ENCODE peak calls at places on chromosome 14, in nine cellular contexts. One of them, this sample, is unnamed.

GRCh38 chr14:57066463-57066862 is 202.2 kb downstream of the EXOC5 start:
- DNase-seq in tibial artery: no peak
- DNase-seq in breast epithelium: no peak
- DNase-seq in lower lobe of right lung: no peak
- DNase-seq in suprapubic skin: no peak
- DNase-seq in heart right ventricle: no peak
- DNase-seq in tibial nerve: no peak
- DNase-seq in hepatocyte: no peak
- DNase-seq in spleen: no peak
- DNase-seq in this sample: no peak

GRCh38 chr14:102408729-102409128 is 46.0 kb downstream of the TECPR2 start:
- DNase-seq in lower lobe of right lung: no peak
- DNase-seq in tibial nerve: no peak
- DNase-seq in heart right ventricle: no peak
- DNase-seq in breast epithelium: no peak
- DNase-seq in spleen: no peak
- DNase-seq in tibial artery: no peak
- DNase-seq in hepatocyte: no peak
- DNase-seq in suprapubic skin: no peak
- DNase-seq in this sample: no peak

GRCh38 chr14:29144598-29144997 is 378.0 kb downstream of the FOXG1 start:
- DNase-seq in lower lobe of right lung: no peak
- DNase-seq in suprapubic skin: no peak
- DNase-seq in spleen: no peak
- DNase-seq in breast epithelium: no peak
- DNase-seq in tibial nerve: peak; percentile 18
- DNase-seq in heart right ventricle: no peak
- DNase-seq in hepatocyte: no peak
- DNase-seq in tibial artery: no peak
- DNase-seq in this sample: no peak

GRCh38 chr14:102594514-102595175 is 2.2 kb downstream of the RCOR1 start:
- DNase-seq in hepatocyte: peak; percentile 80
- DNase-seq in breast epithelium: peak; percentile 61
- DNase-seq in heart right ventricle: peak; percentile 29
- DNase-seq in tibial artery: peak; percentile 74
- DNase-seq in suprapubic skin: peak; percentile 81
- DNase-seq in tibial nerve: peak; percentile 77
- DNase-seq in spleen: peak; percentile 87
- DNase-seq in lower lobe of right lung: peak; percentile 77
- DNase-seq in this sample: peak; percentile 40

GRCh38 chr14:74562515-74563232 is 49.4 kb downstream of the LTBP2 start:
- DNase-seq in heart right ventricle: no peak
- DNase-seq in tibial artery: no peak
- DNase-seq in tibial nerve: no peak
- DNase-seq in hepatocyte: no peak
- DNase-seq in spleen: peak; percentile 8
- DNase-seq in suprapubic skin: no peak
- DNase-seq in breast epithelium: no peak
- DNase-seq in lower lobe of right lung: no peak
- DNase-seq in this sample: no peak

GRCh38 chr14:102450206-102451063 is 59.1 kb downstream of the ANKRD9 start:
- DNase-seq in suprapubic skin: peak; percentile 32
- DNase-seq in tibial nerve: no peak
- DNase-seq in tibial artery: no peak
- DNase-seq in hepatocyte: no peak
- DNase-seq in breast epithelium: no peak
- DNase-seq in heart right ventricle: no peak
- DNase-seq in spleen: no peak
- DNase-seq in lower lobe of right lung: no peak
- DNase-seq in this sample: no peak

GRCh38 chr14:72699852-72700257 is 194.0 kb downstream of the DPF3 start:
- DNase-seq in breast epithelium: no peak
- DNase-seq in spleen: no peak
- DNase-seq in lower lobe of right lung: peak; percentile 63
- DNase-seq in heart right ventricle: no peak
- DNase-seq in tibial artery: peak; percentile 66
- DNase-seq in hepatocyte: no peak
- DNase-seq in suprapubic skin: no peak
- DNase-seq in tibial nerve: peak; percentile 24
- DNase-seq in this sample: no peak

GRCh38 chr14:34237098-34237497 is 224.9 kb downstream of the SPTSSA start:
- DNase-seq in suprapubic skin: no peak
- DNase-seq in tibial artery: no peak
- DNase-seq in hepatocyte: no peak
- DNase-seq in spleen: no peak
- DNase-seq in breast epithelium: no peak
- DNase-seq in tibial nerve: no peak
- DNase-seq in lower lobe of right lung: no peak
- DNase-seq in heart right ventricle: no peak
- DNase-seq in this sample: no peak

GRCh38 chr14:99915305-99916090 is 122.3 kb downstream of the EML1 start:
- DNase-seq in tibial nerve: no peak
- DNase-seq in heart right ventricle: no peak
- DNase-seq in breast epithelium: no peak
- DNase-seq in suprapubic skin: no peak
- DNase-seq in hepatocyte: no peak
- DNase-seq in lower lobe of right lung: no peak
- DNase-seq in tibial artery: no peak
- DNase-seq in spleen: no peak
- DNase-seq in this sample: no peak

GRCh38 chr14:104108570-104109060 is 23.1 kb downstream of the ASPG start:
- DNase-seq in suprapubic skin: peak; percentile 68
- DNase-seq in heart right ventricle: no peak
- DNase-seq in spleen: no peak
- DNase-seq in lower lobe of right lung: no peak
- DNase-seq in breast epithelium: peak; percentile 52
- DNase-seq in tibial nerve: no peak
- DNase-seq in hepatocyte: no peak
- DNase-seq in tibial artery: no peak
- DNase-seq in this sample: no peak

GRCh38 chr14:30681752-30682355 is 59.7 kb downstream of the SCFD1 start:
- DNase-seq in suprapubic skin: no peak
- DNase-seq in heart right ventricle: no peak
- DNase-seq in spleen: no peak
- DNase-seq in breast epithelium: no peak
- DNase-seq in tibial artery: no peak
- DNase-seq in hepatocyte: peak; percentile 12
- DNase-seq in lower lobe of right lung: no peak
- DNase-seq in tibial nerve: no peak
- DNase-seq in this sample: no peak

GRCh38 chr14:90505531-90505930 is 108.7 kb downstream of the CALM1 start:
- DNase-seq in hepatocyte: no peak
- DNase-seq in lower lobe of right lung: no peak
- DNase-seq in tibial nerve: no peak
- DNase-seq in heart right ventricle: no peak
- DNase-seq in spleen: peak; percentile 46
- DNase-seq in tibial artery: no peak
- DNase-seq in breast epithelium: no peak
- DNase-seq in suprapubic skin: no peak
- DNase-seq in this sample: no peak

GRCh38 chr14:91228112-91229004 is 16.1 kb downstream of the GPR68 start:
- DNase-seq in suprapubic skin: no peak
- DNase-seq in tibial artery: no peak
- DNase-seq in hepatocyte: no peak
- DNase-seq in spleen: peak; percentile 84
- DNase-seq in lower lobe of right lung: no peak
- DNase-seq in breast epithelium: no peak
- DNase-seq in tibial nerve: no peak
- DNase-seq in heart right ventricle: no peak
- DNase-seq in this sample: no peak

DNA sequence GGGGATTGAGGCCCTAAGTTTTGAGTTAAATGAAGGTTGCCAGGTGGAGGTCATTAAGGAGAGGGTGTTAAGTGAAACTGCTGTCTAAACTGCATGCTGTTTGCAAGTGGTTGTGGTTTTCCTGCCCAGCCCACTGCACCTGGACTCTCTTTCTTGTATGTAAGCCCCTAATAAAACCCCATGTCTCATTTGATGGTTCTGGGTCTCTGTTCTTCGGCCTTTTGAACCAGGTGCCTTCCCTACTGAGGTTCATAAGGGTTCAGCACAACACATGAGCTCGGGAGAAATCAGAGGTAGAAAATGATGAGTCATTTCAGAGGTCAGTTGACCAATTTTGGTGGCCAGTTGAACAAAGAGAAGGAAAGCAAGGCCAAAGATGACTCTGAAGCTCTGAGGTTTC is 382.5 kb downstream of the RPS29 start:
- DNase-seq in heart right ventricle: no peak
- DNase-seq in hepatocyte: no peak
- DNase-seq in lower lobe of right lung: no peak
- DNase-seq in suprapubic skin: no peak
- DNase-seq in spleen: no peak
- DNase-seq in tibial nerve: no peak
- DNase-seq in tibial artery: no peak
- DNase-seq in breast epithelium: no peak
- DNase-seq in this sample: no peak
- TF ChIP-seq CTCF in heart right ventricle: no peak
- TF ChIP-seq CTCF in hepatocyte: no peak
- TF ChIP-seq CTCF in lower lobe of right lung: no peak
- TF ChIP-seq CTCF in suprapubic skin: no peak
- TF ChIP-seq CTCF in spleen: no peak
- TF ChIP-seq CTCF in tibial nerve: no peak
- TF ChIP-seq CTCF in tibial artery: no peak
- TF ChIP-seq CTCF in breast epithelium: no peak
- TF ChIP-seq CTCF in this sample: no peak

GRCh38 chr14:39393289-39393688 is 38.9 kb downstream of the FBXO33 start:
- DNase-seq in hepatocyte: no peak
- DNase-seq in suprapubic skin: no peak
- DNase-seq in lower lobe of right lung: no peak
- DNase-seq in spleen: no peak
- DNase-seq in tibial artery: no peak
- DNase-seq in heart right ventricle: no peak
- DNase-seq in tibial nerve: no peak
- DNase-seq in breast epithelium: no peak
- DNase-seq in this sample: no peak

GRCh38 chr14:39396448-39396847 is 35.8 kb downstream of the FBXO33 start:
- DNase-seq in suprapubic skin: no peak
- DNase-seq in breast epithelium: no peak
- DNase-seq in spleen: no peak
- DNase-seq in tibial nerve: no peak
- DNase-seq in lower lobe of right lung: no peak
- DNase-seq in heart right ventricle: no peak
- DNase-seq in hepatocyte: no peak
- DNase-seq in tibial artery: no peak
- DNase-seq in this sample: no peak

GRCh38 chr14:39395555-39396254 is 36.5 kb downstream of the FBXO33 start:
- DNase-seq in suprapubic skin: no peak
- DNase-seq in lower lobe of right lung: no peak
- DNase-seq in heart right ventricle: no peak
- DNase-seq in spleen: no peak
- DNase-seq in tibial artery: no peak
- DNase-seq in breast epithelium: no peak
- DNase-seq in tibial nerve: no peak
- DNase-seq in hepatocyte: no peak
- DNase-seq in this sample: no peak

GRCh38 chr14:39398382-39398781 is 33.9 kb downstream of the FBXO33 start:
- DNase-seq in tibial nerve: no peak
- DNase-seq in breast epithelium: no peak
- DNase-seq in spleen: no peak
- DNase-seq in lower lobe of right lung: no peak
- DNase-seq in suprapubic skin: no peak
- DNase-seq in heart right ventricle: no peak
- DNase-seq in hepatocyte: no peak
- DNase-seq in tibial artery: no peak
- DNase-seq in this sample: no peak
- H3K27ac ChIP-seq in tibial nerve: no peak overlapping the region
- H3K27ac ChIP-seq in breast epithelium: no peak overlapping the region
- H3K27ac ChIP-seq in spleen: no peak overlapping the region
- H3K27ac ChIP-seq in lower lobe of right lung: no peak overlapping the region
- H3K27ac ChIP-seq in suprapubic skin: no peak overlapping the region
- H3K27ac ChIP-seq in heart right ventricle: no peak overlapping the region
- H3K27ac ChIP-seq in hepatocyte: no peak overlapping the region
- H3K27ac ChIP-seq in tibial artery: no peak overlapping the region
- H3K27ac ChIP-seq in this sample: no peak overlapping the region

GRCh38 chr14:106826833-106827369 is 1300.5 kb downstream of the TMEM121 start:
- DNase-seq in spleen: no peak
- DNase-seq in breast epithelium: no peak
- DNase-seq in tibial nerve: no peak
- DNase-seq in lower lobe of right lung: no peak
- DNase-seq in tibial artery: no peak
- DNase-seq in suprapubic skin: no peak
- DNase-seq in heart right ventricle: no peak
- DNase-seq in hepatocyte: no peak
- DNase-seq in this sample: no peak

DNA sequence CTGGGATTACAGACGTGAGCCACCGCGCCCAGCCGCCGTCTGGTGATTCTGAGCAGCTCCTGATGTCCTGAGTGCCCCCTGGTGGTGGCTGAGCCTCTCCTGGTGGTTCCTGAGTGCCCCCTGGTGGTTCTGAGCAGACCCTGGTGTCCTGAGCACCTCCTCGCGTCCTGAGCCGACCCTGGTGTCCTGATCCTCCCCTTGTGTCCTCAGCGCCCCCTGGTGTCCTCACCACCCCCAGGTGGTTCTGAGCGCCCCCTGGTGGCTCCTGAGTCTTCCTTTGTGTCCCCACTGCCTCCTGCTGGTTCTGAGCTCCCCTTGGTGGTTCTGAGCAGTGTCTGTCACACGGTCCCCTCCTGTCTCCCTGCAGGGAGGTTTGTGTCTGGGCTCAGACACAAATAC is 1304.9 kb downstream of the TMEM121 start:
- DNase-seq in hepatocyte: no peak
- DNase-seq in tibial artery: no peak
- DNase-seq in lower lobe of right lung: peak; percentile 65
- DNase-seq in spleen: peak; percentile 81
- DNase-seq in suprapubic skin: no peak
- DNase-seq in heart right ventricle: peak; percentile 18
- DNase-seq in tibial nerve: no peak
- DNase-seq in breast epithelium: no peak
- DNase-seq in this sample: peak; percentile 32
- H3K9me3 ChIP-seq in hepatocyte: no peaks in the 10 kb centered on the region
- H3K9me3 ChIP-seq in tibial artery: no peaks in the 10 kb centered on the region
- H3K9me3 ChIP-seq in lower lobe of right lung: no peaks in the 10 kb centered on the region
- H3K9me3 ChIP-seq in spleen: peaks cover 4% of the 10 kb centered on the region
- H3K9me3 ChIP-seq in suprapubic skin: no peaks in the 10 kb centered on the region
- H3K9me3 ChIP-seq in heart right ventricle: no peaks in the 10 kb centered on the region
- H3K9me3 ChIP-seq in tibial nerve: no peaks in the 10 kb centered on the region
- H3K9me3 ChIP-seq in breast epithelium: no peaks in the 10 kb centered on the region
- H3K9me3 ChIP-seq in this sample: no peaks in the 10 kb centered on the region

DNA sequence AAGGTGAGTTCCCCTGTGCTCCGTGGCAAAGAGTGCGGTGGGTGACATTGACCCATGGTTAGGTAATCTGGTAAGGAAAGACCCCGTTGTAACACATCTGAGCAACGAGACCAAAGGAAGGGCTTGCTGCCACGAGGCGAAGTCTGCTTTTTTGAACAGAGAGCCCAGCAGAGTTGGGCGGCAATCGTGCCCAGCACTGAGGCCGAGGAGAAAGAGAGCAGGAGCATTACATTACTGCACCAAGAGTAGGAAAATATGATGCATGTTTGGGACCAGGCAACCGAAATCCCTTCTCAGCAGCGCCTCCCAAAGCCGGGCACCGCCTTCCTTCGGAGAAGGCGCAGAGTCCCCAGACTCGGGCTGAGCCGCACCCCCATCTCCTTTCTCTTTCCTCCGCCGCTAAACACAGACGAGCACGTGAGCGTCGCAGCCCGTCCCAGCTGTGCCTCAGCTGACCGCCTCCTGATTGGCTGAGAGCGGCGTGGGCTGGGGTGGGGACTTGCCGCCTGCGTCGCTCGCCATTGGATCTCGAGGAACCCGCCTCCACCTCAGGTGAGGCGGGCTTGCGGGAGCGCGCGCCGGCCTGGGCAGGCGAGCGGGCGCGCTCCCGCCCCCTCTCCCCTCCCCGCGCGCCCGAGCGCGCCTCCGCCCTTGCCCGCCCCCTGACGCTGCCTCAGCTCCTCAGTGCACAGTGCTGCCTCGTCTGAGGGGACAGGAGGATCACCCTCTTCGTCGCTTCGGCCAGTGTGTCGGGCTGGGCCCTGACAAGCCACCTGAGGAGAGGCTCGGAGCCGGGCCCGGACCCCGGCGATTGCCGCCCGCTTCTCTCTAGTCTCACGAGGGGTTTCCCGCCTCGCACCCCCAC is at the start of gene HIF1A:
- DNase-seq in suprapubic skin: peak; percentile 97
- DNase-seq in hepatocyte: peak; percentile 99
- DNase-seq in spleen: peak; percentile 99
- DNase-seq in lower lobe of right lung: peak; percentile 99
- DNase-seq in tibial nerve: peak; percentile 91
- DNase-seq in breast epithelium: peak; percentile 94
- DNase-seq in heart right ventricle: peak; percentile 96
- DNase-seq in tibial artery: peak; percentile 97
- DNase-seq in this sample: peak; percentile 97
- TF ChIP-seq CTCF in suprapubic skin: no peak
- TF ChIP-seq CTCF in hepatocyte: no peak
- TF ChIP-seq CTCF in spleen: no peak
- TF ChIP-seq CTCF in lower lobe of right lung: peak; percentile 18
- TF ChIP-seq CTCF in tibial nerve: no peak
- TF ChIP-seq CTCF in breast epithelium: no peak
- TF ChIP-seq CTCF in heart right ventricle: peak; percentile 19
- TF ChIP-seq CTCF in tibial artery: no peak
- TF ChIP-seq CTCF in this sample: no peak